ENCODE peak calls at places on chromosomes 13 and 19, in ten cellular contexts. F is small intestine; W is CD8-positive, alpha-beta memory T cell; A is heart right ventricle; Y is PC-9; U is cardiac muscle cell; L is tibial nerve; H is Panc1; X is body of pancreas; J is tibial artery. Q is an unnamed sample.

GRCh38 chr13:98324105-98324504 is 147.0 kb upstream of the RNF113B start:
- DNase-seq in W (no peak), Y (no peak), A (no peak), H (no peak), U (peak; percentile 23), L (no peak), X (no peak), J (peak; percentile 60), F (no peak), Q (no peak)

GRCh38 chr19:3780786-3781304 is 5.3 kb downstream of the MATK start:
- DNase-seq in U (no peak), Y (no peak), H (no peak), J (no peak), A (no peak), F (peak; percentile 5), X (no peak), W (no peak), L (no peak), Q (no peak)

GRCh38 chr13:43058318-43058674 is 34.9 kb downstream of the DNAJC15 start:
- DNase-seq in H (no peak), X (no peak), Y (peak; percentile 90), A (no peak), J (no peak), U (peak; percentile 66), L (no peak), F (peak; percentile 75), W (no peak), Q (no peak)

GRCh38 chr13:113452942-113453901 is at the start of gene ADPRHL1:
- DNase-seq in X (no peak), Y (no peak), J (no peak), A (peak; percentile 61), W (no peak), L (no peak), U (no peak), F (no peak), H (no peak), Q (no peak)

GRCh38 chr19:4369109-4369887 is 25.9 kb downstream of the MPND start:
- DNase-seq in U (no peak), X (no peak), A (no peak), W (peak; percentile 83), L (no peak), Y (no peak), F (peak; percentile 83), J (no peak), H (no peak), Q (peak; percentile 92)

GRCh38 chr19:18519962-18520847 is 1.7 kb downstream of the ELL start:
- DNase-seq in H (peak; percentile 78), U (peak; percentile 81), X (peak; percentile 88), F (peak; percentile 91), Y (peak; percentile 88), L (no peak), A (peak; percentile 51), J (peak; percentile 58), W (peak; percentile 57), Q (peak; percentile 90)

GRCh38 chr13:99955747-99956472 is 15.7 kb downstream of the ZIC5 start:
- DNase-seq in X (no peak), F (no peak), J (no peak), W (no peak), H (no peak), A (no peak), U (peak; percentile 57), Y (no peak), L (no peak), Q (no peak)

GRCh38 chr19:58385313-58386165 is 1.5 kb upstream of the RPS5 start:
- DNase-seq in Y (peak; percentile 20), F (no peak), L (no peak), H (no peak), W (no peak), A (no peak), U (no peak), J (no peak), X (no peak), Q (peak; percentile 78)

GRCh38 chr19:49951806-49952474 is 9.0 kb downstream of the SIGLEC11 start:
- DNase-seq in L (no peak), W (no peak), U (no peak), F (no peak), Y (no peak), J (no peak), H (no peak), X (no peak), A (no peak), Q (peak; percentile 23)

GRCh38 chr19:38524369-38524768 is 90.9 kb downstream of the RYR1 start:
- DNase-seq in U (no peak), F (no peak), L (no peak), Y (no peak), W (no peak), J (no peak), A (no peak), H (no peak), X (no peak), Q (no peak)

GRCh38 chr13:24911135-24911524 is 147.2 kb downstream of the RNF17 start:
- DNase-seq in F (no peak), L (no peak), A (no peak), J (no peak), Y (peak; percentile 81), X (no peak), W (no peak), H (no peak), U (peak; percentile 15), Q (no peak)

GRCh38 chr13:35744144-35744543 is 267.7 kb upstream of the MAB21L1 start:
- DNase-seq in Y (no peak), U (no peak), F (no peak), A (no peak), J (no peak), L (no peak), H (no peak), X (no peak), W (no peak), Q (no peak)

GRCh38 chr13:35741657-35742056 is 265.2 kb upstream of the MAB21L1 start:
- DNase-seq in U (no peak), L (no peak), F (no peak), H (no peak), W (no peak), J (no peak), A (no peak), X (no peak), Y (no peak), Q (no peak)

GRCh38 chr13:35743165-35743564 is 266.7 kb upstream of the MAB21L1 start:
- DNase-seq in L (no peak), J (no peak), H (no peak), F (no peak), W (no peak), X (no peak), Y (no peak), U (no peak), A (no peak), Q (no peak)

GRCh38 chr13:35744566-35745203 is 268.2 kb upstream of the MAB21L1 start:
- DNase-seq in W (no peak), L (no peak), H (no peak), A (no peak), U (peak; percentile 56), X (no peak), Y (no peak), J (no peak), F (no peak), Q (no peak)

GRCh38 chr13:35747594-35747993 is 271.1 kb upstream of the MAB21L1 start:
- DNase-seq in Y (no peak), L (no peak), A (no peak), W (no peak), F (no peak), U (peak; percentile 10), H (no peak), J (no peak), X (no peak), Q (no peak)
- H3K4me3 ChIP-seq in Y (no peak overlapping the region), L (no peak overlapping the region), A (no peak overlapping the region), W (no peak overlapping the region), F (no peak overlapping the region), U (no peak overlapping the region), H (no peak overlapping the region), J (no peak overlapping the region), X (no peak overlapping the region), Q (no peak overlapping the region)

DNA sequence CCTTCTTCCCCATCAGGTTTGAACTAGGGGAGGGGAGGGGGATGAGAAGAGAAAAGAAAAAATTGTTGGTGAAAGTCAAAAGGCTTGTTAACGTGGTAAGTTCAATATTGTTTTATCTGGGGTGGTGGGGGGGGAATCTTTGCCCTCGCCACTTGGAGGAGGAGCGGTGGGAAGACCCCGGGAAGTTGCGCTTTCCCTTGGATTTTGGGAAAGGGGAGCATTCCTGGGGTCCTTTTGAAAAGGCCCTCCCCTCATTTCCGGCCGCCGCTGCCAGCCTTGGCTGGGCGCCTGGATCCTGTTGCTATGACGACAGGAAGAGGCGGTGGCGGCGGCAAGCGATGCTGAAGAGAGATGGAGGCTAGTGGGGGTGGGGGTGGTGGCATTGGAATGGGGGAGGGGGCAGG is 4.6 kb upstream of the CACNG8 start:
- DNase-seq in Y (no peak), F (no peak), A (no peak), X (no peak), H (no peak), W (no peak), U (peak; percentile 56), J (no peak), L (no peak), Q (no peak)
- H3K27me3 ChIP-seq in Y (peaks cover 7% of the 10 kb centered on the region), F (peaks cover 2% of the 10 kb centered on the region), A (peaks cover 90% of the 10 kb centered on the region), X (peaks cover 19% of the 10 kb centered on the region), H (no peaks in the 10 kb centered on the region), W (peaks cover 22% of the 10 kb centered on the region), U (peaks cover 74% of the 10 kb centered on the region), J (no peaks in the 10 kb centered on the region), L (peaks cover 60% of the 10 kb centered on the region), Q (peaks cover 52% of the 10 kb centered on the region)

GRCh38 chr13:57044910-57045309 is 95.8 kb upstream of the PRR20A start:
- DNase-seq in W (no peak), Y (no peak), X (no peak), F (no peak), J (no peak), L (no peak), H (no peak), A (no peak), U (no peak), Q (no peak)

DNA sequence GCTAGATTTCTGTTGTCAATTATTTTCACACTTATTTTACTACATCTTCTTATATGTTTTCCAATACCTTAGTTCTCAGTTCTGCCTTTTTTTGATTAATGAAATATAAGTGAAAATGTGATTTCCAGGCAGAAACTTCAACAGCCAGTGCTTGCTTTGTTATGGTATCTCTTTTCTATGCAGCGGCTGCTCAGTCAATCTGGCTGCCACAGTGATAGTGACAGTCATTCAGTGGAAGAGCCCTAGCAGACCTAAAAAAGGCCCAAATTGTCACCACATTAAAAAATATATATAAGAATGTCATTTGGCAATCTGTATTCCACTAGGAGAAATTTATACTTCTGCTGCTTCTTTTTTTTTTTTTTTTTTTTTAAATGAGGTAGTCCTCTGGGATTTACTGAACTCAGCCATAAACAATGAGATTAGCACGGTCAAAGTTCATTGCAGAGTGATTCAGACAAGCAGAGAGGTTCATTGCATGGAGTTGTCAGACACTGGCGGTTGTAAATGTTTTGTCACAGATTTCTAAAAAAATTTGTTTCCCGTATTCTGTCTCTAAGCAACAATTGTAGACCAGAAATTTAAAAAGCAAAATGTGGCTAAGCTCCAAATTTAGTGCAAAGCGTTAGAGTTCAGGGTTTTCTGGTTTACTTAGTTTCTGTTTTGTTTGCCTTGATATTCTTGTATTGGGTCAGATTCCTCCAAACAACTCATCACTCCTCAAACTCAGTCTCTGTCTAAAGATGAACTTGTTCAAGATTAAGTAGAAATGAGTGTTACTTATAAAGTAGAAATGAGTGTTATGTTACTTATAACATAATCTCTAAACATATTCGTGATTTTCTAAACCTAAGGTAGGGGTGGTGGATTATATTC is 94.7 kb upstream of the PRR20A start:
- DNase-seq in Y (no peak), A (no peak), U (peak; percentile 13), X (no peak), L (no peak), H (no peak), J (no peak), W (no peak), F (peak; percentile 82), Q (no peak)
- H3K36me3 ChIP-seq in Y (no peaks in the 10 kb centered on the region), A (no peaks in the 10 kb centered on the region), U (no peaks in the 10 kb centered on the region), X (no peaks in the 10 kb centered on the region), L (no peaks in the 10 kb centered on the region), H (no peaks in the 10 kb centered on the region), J (no peaks in the 10 kb centered on the region), W (no peaks in the 10 kb centered on the region), F (no peaks in the 10 kb centered on the region), Q (no peaks in the 10 kb centered on the region)

GRCh38 chr19:5850743-5851293 is 431 bp downstream of the FUT3 start:
- DNase-seq in Y (peak; percentile 78), L (no peak), A (no peak), F (peak; percentile 62), J (peak; percentile 28), U (peak; percentile 79), W (no peak), X (peak; percentile 73), H (no peak), Q (no peak)
- H3K4me3 ChIP-seq in Y (peak overlapping the region; percentile 73), L (no peak overlapping the region), A (no peak overlapping the region), F (peak overlapping the region; percentile 53), J (no peak overlapping the region), U (no peak overlapping the region), W (no peak overlapping the region), X (no peak overlapping the region), H (no peak overlapping the region), Q (no peak overlapping the region)

Q was measured in spleen.